ENCODE peak calls at places on chromosome 5, in eight cellular contexts. Z, H, D, M, Y, V, G and T are unnamed samples.

GRCh38 chr5:95725937-95726810 is 5.0 kb upstream of the RHOBTB3 start:
- DNase-seq in Y (no peak), Z (no peak), D (no peak), G (no peak), V (no peak), M (no peak), H (no peak), T (no peak)

GRCh38 chr5:72608297-72608696 is 101.1 kb upstream of the ZNF366 start:
- DNase-seq in Y (no peak), M (no peak), D (peak), H (no peak), Z (no peak), V (peak), G (no peak), T (no peak)

GRCh38 chr5:10828241-10828640 is 67.2 kb upstream of the DAP start:
- DNase-seq in V (peak), G (no peak), Y (no peak), Z (no peak), D (no peak), M (no peak), H (no peak), T (no peak)

GRCh38 chr5:52356311-52356918 is 431.3 kb upstream of the ITGA1 start:
- DNase-seq in Z (peak), Y (no peak), D (no peak), H (no peak), M (no peak), V (peak), G (no peak), T (no peak)

GRCh38 chr5:88776692-88777091 is 106.3 kb downstream of the MEF2C start:
- DNase-seq in Y (no peak), G (no peak), D (no peak), H (no peak), M (no peak), Z (no peak), V (no peak), T (no peak)

GRCh38 chr5:11584008-11584407 is 320.2 kb downstream of the CTNND2 start:
- DNase-seq in Y (no peak), D (no peak), Z (no peak), M (no peak), H (no peak), V (peak), G (no peak), T (no peak)

GRCh38 chr5:53438486-53439472 is 41.6 kb upstream of the FST start:
- DNase-seq in Y (no peak), M (no peak), H (peak), Z (no peak), G (no peak), V (peak), D (no peak), T (no peak)

GRCh38 chr5:149413477-149414210 is 34.6 kb upstream of the IL17B start:
- DNase-seq in M (no peak), Y (no peak), H (no peak), V (no peak), G (no peak), D (no peak), Z (no peak), T (no peak)

GRCh38 chr5:14406554-14406849 is 175.1 kb upstream of the OTULINL start:
- DNase-seq in Z (no peak), D (no peak), H (no peak), M (no peak), Y (no peak), G (no peak), V (peak), T (no peak)

GRCh38 chr5:121503111-121503840 is 348.4 kb upstream of the FTMT start:
- DNase-seq in G (no peak), V (peak), Y (no peak), Z (no peak), D (no peak), M (no peak), H (peak), T (no peak)

GRCh38 chr5:2797160-2797559 is 45.7 kb upstream of the IRX2 start:
- DNase-seq in V (no peak), M (no peak), Z (peak), H (no peak), D (no peak), Y (no peak), G (no peak), T (no peak)

GRCh38 chr5:3913264-3913663 is 317.6 kb downstream of the IRX1 start:
- DNase-seq in G (no peak), Z (no peak), D (no peak), H (no peak), Y (no peak), M (no peak), V (no peak), T (no peak)

GRCh38 chr5:10595678-10596309 is 31.9 kb downstream of the ANKRD33B start:
- DNase-seq in Y (peak), G (no peak), D (no peak), M (peak), H (peak), V (peak), Z (no peak), T (no peak)